ENCODE peak calls at places on chromosome 2, in ten cellular contexts. H, J, P, V, Z, W, D, U, O and T are unnamed samples.

GRCh38 chr2:217074576-217075224 is 214.8 kb upstream of the TNP1 start:
- DNase-seq in W (no peak), P (no peak), J (no peak), O (no peak), V (no peak), U (no peak), H (no peak), Z (no peak), D (no peak), T (no peak)

GRCh38 chr2:238290715-238291549 is 2.5 kb upstream of the PER2 start:
- DNase-seq in H (peak; percentile 73), O (no peak), W (no peak), J (no peak), V (no peak), D (no peak), U (no peak), P (no peak), Z (no peak), T (no peak)

GRCh38 chr2:68263632-68264031 is 11.3 kb upstream of the PPP3R1 start:
- DNase-seq in H (no peak), J (no peak), U (no peak), P (no peak), W (no peak), Z (no peak), V (no peak), D (no peak), O (no peak), T (no peak)

GRCh38 chr2:191678437-191679110 is 638 bp downstream of the NABP1 start:
- DNase-seq in J (peak; percentile 52), V (peak; percentile 12), D (peak; percentile 69), Z (no peak), W (peak; percentile 50), U (peak; percentile 57), P (peak; percentile 44), O (peak; percentile 76), H (peak; percentile 68), T (peak; percentile 39)

GRCh38 chr2:113028112-113028511 is 22.9 kb downstream of the IL36A start:
- DNase-seq in V (no peak), D (no peak), H (no peak), O (no peak), W (no peak), U (no peak), J (no peak), Z (no peak), P (no peak), T (no peak)

GRCh38 chr2:27672723-27673486 is 9.2 kb downstream of the SLC4A1AP start:
- DNase-seq in P (no peak), D (no peak), H (no peak), Z (no peak), W (no peak), J (no peak), U (no peak), V (no peak), O (no peak), T (no peak)

GRCh38 chr2:20600756-20601325 is 50.1 kb downstream of the HS1BP3 start:
- DNase-seq in H (no peak), O (no peak), Z (no peak), D (no peak), J (no peak), V (no peak), W (no peak), U (no peak), P (no peak), T (no peak)

GRCh38 chr2:67465623-67466022 is 68.5 kb downstream of the ETAA1 start:
- DNase-seq in Z (no peak), J (no peak), P (no peak), W (no peak), U (no peak), V (no peak), D (no peak), O (no peak), H (no peak), T (no peak)

GRCh38 chr2:48356701-48357322 is 173.1 kb upstream of the STON1 start:
- DNase-seq in V (no peak), P (no peak), O (no peak), D (peak; percentile 35), J (no peak), Z (no peak), W (no peak), U (peak; percentile 34), H (no peak), T (peak; percentile 2)

GRCh38 chr2:54287532-54287931 is 31.5 kb upstream of the TSPYL6 start:
- DNase-seq in O (no peak), V (no peak), D (no peak), Z (no peak), W (no peak), P (no peak), H (peak; percentile 26), U (no peak), J (peak; percentile 44), T (no peak)

GRCh38 chr2:171436307-171436706 is 2.3 kb downstream of the DCAF17 start:
- DNase-seq in W (no peak), H (no peak), J (no peak), V (no peak), U (no peak), P (no peak), Z (no peak), O (no peak), D (no peak), T (no peak)

GRCh38 chr2:74497777-74498499 is 1.5 kb downstream of the LBX2 start:
- DNase-seq in D (peak; percentile 52), P (no peak), J (no peak), U (peak; percentile 65), Z (no peak), H (no peak), W (no peak), O (no peak), V (no peak), T (no peak)

GRCh38 chr2:19887508-19887907 is 14.3 kb downstream of the TTC32 start:
- DNase-seq in W (no peak), D (no peak), V (no peak), H (peak; percentile 47), U (no peak), J (no peak), O (no peak), P (no peak), Z (no peak), T (no peak)

GRCh38 chr2:6924918-6925194 is 7.6 kb downstream of the RNF144A start:
- DNase-seq in P (no peak), H (no peak), D (no peak), J (no peak), U (no peak), V (no peak), O (no peak), W (no peak), Z (no peak), T (no peak)

GRCh38 chr2:198441876-198442275 is 637.5 kb downstream of the PLCL1 start:
- DNase-seq in U (no peak), H (no peak), O (no peak), P (no peak), J (no peak), W (no peak), D (no peak), Z (no peak), V (no peak), T (no peak)

GRCh38 chr2:147273628-147274027 is 571.2 kb upstream of the ACVR2A start:
- DNase-seq in D (no peak), U (no peak), W (no peak), O (no peak), Z (no peak), H (no peak), J (no peak), V (no peak), P (no peak), T (no peak)

GRCh38 chr2:127359520-127359919 is 28.3 kb downstream of the MAP3K2 start:
- DNase-seq in V (no peak), W (no peak), P (no peak), D (no peak), H (no peak), O (no peak), U (no peak), Z (no peak), J (no peak), T (no peak)

GRCh38 chr2:228064796-228065315 is 116.6 kb downstream of the SPHKAP start:
- DNase-seq in O (no peak), U (no peak), P (no peak), V (no peak), J (no peak), H (no peak), W (no peak), Z (no peak), D (no peak), T (no peak)

GRCh38 chr2:112818094-112818902 is 18.3 kb downstream of the IL1B start:
- DNase-seq in V (no peak), W (no peak), D (no peak), Z (no peak), J (no peak), H (no peak), P (no peak), U (no peak), O (no peak), T (no peak)

GRCh38 chr2:24731923-24732322 is 61.3 kb downstream of the PTRHD1 start:
- DNase-seq in W (no peak), D (no peak), H (no peak), U (no peak), Z (no peak), V (no peak), P (no peak), O (no peak), J (no peak), T (no peak)

GRCh38 chr2:101782427-101782792 is 84.9 kb downstream of the MAP4K4 start:
- DNase-seq in Z (no peak), D (no peak), W (no peak), O (no peak), J (no peak), V (no peak), P (no peak), U (no peak), H (no peak), T (no peak)

GRCh38 chr2:233915133-233915532 is 2.0 kb upstream of the TRPM8 start:
- DNase-seq in J (no peak), P (no peak), U (no peak), O (peak; percentile 37), V (no peak), H (no peak), W (no peak), Z (no peak), D (no peak), T (no peak)

GRCh38 chr2:142980246-142981068 is 103.0 kb downstream of the KYNU start:
- DNase-seq in P (no peak), Z (no peak), V (peak; percentile 12), O (peak; percentile 14), H (no peak), W (no peak), U (no peak), D (no peak), J (no peak), T (no peak)

GRCh38 chr2:120472891-120473309 is 127.0 kb downstream of the INHBB start:
- DNase-seq in W (no peak), V (no peak), O (no peak), D (no peak), J (no peak), U (no peak), H (no peak), P (no peak), Z (no peak), T (no peak)

GRCh38 chr2:26692814-26693286 is 328 bp downstream of the KCNK3 start:
- DNase-seq in H (no peak), W (peak; percentile 25), V (peak; percentile 10), J (no peak), O (peak; percentile 76), P (no peak), U (no peak), Z (no peak), D (no peak), T (no peak)

GRCh38 chr2:126419403-126419802 is 236.6 kb upstream of the GYPC start:
- DNase-seq in D (no peak), P (no peak), Z (no peak), W (no peak), V (no peak), O (no peak), U (no peak), J (no peak), H (no peak), T (no peak)

GRCh38 chr2:237946423-237946822 is 20.4 kb upstream of the UBE2F start:
- DNase-seq in V (no peak), W (no peak), U (no peak), D (no peak), Z (no peak), P (no peak), H (no peak), J (no peak), O (no peak), T (no peak)

GRCh38 chr2:220224711-220225519 is 597.5 kb downstream of the SLC4A3 start:
- DNase-seq in U (no peak), J (no peak), W (no peak), V (no peak), H (no peak), Z (no peak), P (no peak), O (no peak), D (no peak), T (no peak)